ENCODE peak calls at places on chromosomes 16 and 17, in four cellular contexts. S is A549; Q is activated T-cell treated with anti-CD3 and anti-CD28 coated beads, Interleukin-2, amount 50 U/mL, for 72 hours; L is NCI-H1105 treated with DMSO at 0.1 percent for 48 hours. K is an unnamed sample.
A peak's percentile ranks its signal among the peaks of the same experiment; 100 is the strongest.

GRCh38 chr17:75720656-75721462 is at the start of gene ITGB4:
- DNase-seq in L (peak; percentile 30), Q (peak; percentile 72), S (peak; percentile 75), K (peak; percentile 69)

GRCh38 chr16:72094266-72094610 is 591 bp downstream of the DHX38 start:
- DNase-seq in S (no peak), Q (peak; percentile 59), L (no peak), K (no peak)

GRCh38 chr16:2814757-2815298 is 2.2 kb upstream of the PRSS21 start:
- DNase-seq in S (no peak), L (no peak), Q (no peak), K (no peak)

GRCh38 chr17:39663340-39663687 is 1.8 kb upstream of the TCAP start:
- DNase-seq in Q (no peak), L (no peak), S (no peak), K (no peak)

GRCh38 chr16:28925386-28926228 is 569 bp upstream of the RABEP2 start:
- DNase-seq in S (peak; percentile 67), Q (peak; percentile 93), L (peak; percentile 61), K (peak; percentile 87)

GRCh38 chr17:17067277-17067676 is 25.0 kb downstream of the MPRIP start:
- DNase-seq in S (no peak), L (no peak), Q (no peak), K (no peak)

GRCh38 chr17:70535986-70536385 is 366.7 kb downstream of the KCNJ2 start:
- DNase-seq in L (no peak), S (no peak), Q (no peak), K (no peak)

GRCh38 chr17:73650147-73650546 is 5.9 kb upstream of the SDK2 start:
- DNase-seq in Q (no peak), L (no peak), S (no peak), K (no peak)

GRCh38 chr16:85901110-85901509 is 2.1 kb downstream of the IRF8 start:
- DNase-seq in S (no peak), L (no peak), Q (no peak), K (no peak)

GRCh38 chr17:260031-260791 is 78.8 kb upstream of the DOC2B start:
- DNase-seq in L (no peak), Q (no peak), S (no peak), K (no peak)

GRCh38 chr16:10308305-10309193 is 77.3 kb upstream of the ATF7IP2 start:
- DNase-seq in L (no peak), S (no peak), Q (no peak), K (no peak)

GRCh38 chr17:17783121-17783824 is 53.5 kb downstream of the SREBF1 start:
- DNase-seq in S (no peak), L (peak; percentile 85), Q (peak; percentile 55), K (peak; percentile 49)

GRCh38 chr17:7856081-7856791 is 1.1 kb downstream of the NAA38 start:
- DNase-seq in Q (no peak), S (no peak), L (no peak), K (peak; percentile 33)

GRCh38 chr16:2770781-2771111 is 6.3 kb downstream of the ELOB start:
- DNase-seq in L (no peak), Q (no peak), S (no peak), K (no peak)

GRCh38 chr16:85998178-85998867 is 99.4 kb downstream of the IRF8 start:
- DNase-seq in Q (no peak), L (no peak), S (no peak), K (no peak)

GRCh38 chr17:65018612-65019290 is 37.8 kb downstream of the GNA13 start:
- DNase-seq in L (no peak), S (no peak), Q (no peak), K (no peak)

GRCh38 chr17:50267074-50267841 is 7.0 kb upstream of the TMEM92 start:
- DNase-seq in S (no peak), L (no peak), Q (no peak), K (no peak)

GRCh38 chr17:27241346-27241946 is 52.5 kb upstream of the WSB1 start:
- DNase-seq in Q (peak; percentile 12), L (no peak), S (no peak), K (no peak)

K was measured in CD4-positive, alpha-beta T cell.